ENCODE peak calls at places on chromosomes 4 and X, in eight cellular contexts. V, G, H, Q, F, R, M and T are unnamed samples.

GRCh38 chr4:3257691-3258482 is 8.9 kb downstream of the MSANTD1 start:
- DNase-seq in Q (no peak), V (peak), M (no peak), H (peak), G (peak), R (no peak), F (no peak), T (peak)

GRCh38 chr4:40909363-40909876 is 159.7 kb downstream of the NSUN7 start:
- DNase-seq in G (peak), H (peak), R (no peak), V (no peak), Q (peak), M (peak), F (no peak), T (no peak)

GRCh38 chr4:143352052-143352451 is 15.4 kb downstream of the GAB1 start:
- DNase-seq in Q (no peak), V (no peak), M (no peak), F (no peak), H (no peak), R (no peak), G (peak), T (no peak)

GRCh38 chr4:47646372-47646771 is 161.3 kb downstream of the ATP10D start:
- DNase-seq in H (peak), Q (peak), F (no peak), V (no peak), G (no peak), R (no peak), M (no peak), T (no peak)

GRCh38 chr4:117777721-117778120 is 256.6 kb upstream of the NDST3 start:
- DNase-seq in R (no peak), Q (no peak), G (peak), M (no peak), H (no peak), F (no peak), V (no peak), T (no peak)

GRCh38 chr4:15291133-15291532 is 136.7 kb upstream of the C1QTNF7 start:
- DNase-seq in F (no peak), R (no peak), M (no peak), H (peak), Q (no peak), G (no peak), V (no peak), T (no peak)

GRCh38 chr4:185358514-185359433 is 37.0 kb downstream of the LRP2BP start:
- DNase-seq in V (no peak), F (peak), H (peak), Q (peak), R (no peak), M (no peak), G (peak), T (no peak)

GRCh38 chr4:101393256-101393655 is 45.9 kb upstream of the PPP3CA start:
- DNase-seq in F (peak), G (peak), H (peak), M (peak), R (no peak), V (no peak), Q (no peak), T (no peak)

GRCh38 chr4:149801416-149801815 is 14.2 kb downstream of the IQCM start:
- DNase-seq in G (no peak), Q (no peak), F (no peak), M (no peak), H (peak), V (no peak), R (no peak), T (no peak)

GRCh38 chrX:17413228-17413627 is 38.2 kb downstream of the NHS start:
- DNase-seq in F (peak), G (peak), M (peak), H (peak), R (no peak), Q (no peak), V (no peak), T (no peak)

GRCh38 chr4:146165840-146166239 is 9.7 kb upstream of the LSM6 start:
- DNase-seq in G (peak), V (no peak), Q (peak), F (peak), H (peak), R (no peak), M (no peak), T (no peak)

GRCh38 chr4:121339307-121339706 is 41.5 kb downstream of the QRFPR start:
- DNase-seq in V (no peak), H (peak), Q (no peak), M (no peak), F (no peak), G (peak), R (no peak), T (no peak)

GRCh38 chrX:78619829-78620228 is 39.3 kb downstream of the RTL3 start:
- DNase-seq in G (peak), H (peak), R (no peak), V (no peak), F (no peak), Q (peak), M (no peak), T (no peak)
- TF ChIP-seq CTCF in G (no peak), H (no peak), R (no peak), V (no peak), F (no peak), Q (no peak), M (no peak), T (no peak)

GRCh38 chr4:2087170-2087569 is 28.0 kb downstream of the NAT8L start:
- DNase-seq in G (no peak), V (no peak), M (no peak), R (no peak), H (peak), F (no peak), Q (no peak), T (no peak)
- TF ChIP-seq CTCF in G (no peak), V (no peak), M (peak), R (no peak), H (no peak), F (peak), Q (peak), T (no peak)

DNA sequence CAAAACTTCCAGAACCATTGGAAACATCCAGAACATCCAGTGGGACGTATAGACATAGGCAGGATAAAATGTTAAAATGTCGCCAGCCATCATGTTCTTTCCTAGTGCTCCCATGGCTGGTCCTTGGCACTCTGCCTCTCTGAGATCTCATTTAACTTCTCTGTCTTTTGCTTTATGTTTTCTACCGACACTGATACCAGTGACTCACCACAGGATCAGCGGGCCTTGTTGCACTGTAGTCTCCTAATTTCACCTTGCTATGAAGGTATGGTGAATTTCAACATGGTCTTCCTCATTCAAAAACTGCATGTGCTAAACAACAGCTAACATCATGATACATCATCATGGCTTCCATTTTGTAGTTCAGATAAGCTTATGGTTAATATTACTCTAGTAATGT is 521.0 kb upstream of the IGFBP7 start:
- DNase-seq in H (no peak), F (no peak), Q (no peak), M (no peak), R (no peak), G (no peak), V (no peak), T (no peak)
- TF ChIP-seq CTCF in H (no peak), F (no peak), Q (no peak), M (no peak), R (no peak), G (no peak), V (no peak), T (no peak)

DNA sequence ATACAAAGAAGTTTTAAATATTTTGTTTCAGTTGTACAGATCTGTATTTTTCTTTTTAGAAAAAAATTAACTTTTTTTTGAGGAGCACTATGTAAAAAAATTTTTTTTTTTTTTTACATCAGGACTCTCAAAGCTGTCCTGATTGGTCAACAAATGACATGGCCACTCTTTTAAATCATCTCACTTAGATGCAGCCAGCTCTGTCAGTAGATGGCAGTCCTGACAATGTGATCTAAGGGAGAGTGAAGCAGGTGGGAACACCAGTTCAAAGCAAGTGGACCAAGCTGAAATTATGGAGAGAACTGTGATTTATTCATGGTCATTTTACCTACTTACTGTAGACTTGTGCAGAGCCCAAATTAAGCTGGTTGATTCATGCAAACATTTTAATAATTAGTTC is 174.6 kb upstream of the GPRIN3 start:
- DNase-seq in G (peak), R (peak), V (no peak), H (peak), M (peak), F (no peak), Q (peak), T (no peak)
- TF ChIP-seq CTCF in G (no peak), R (peak), V (no peak), H (peak), M (peak), F (no peak), Q (peak), T (peak)

DNA sequence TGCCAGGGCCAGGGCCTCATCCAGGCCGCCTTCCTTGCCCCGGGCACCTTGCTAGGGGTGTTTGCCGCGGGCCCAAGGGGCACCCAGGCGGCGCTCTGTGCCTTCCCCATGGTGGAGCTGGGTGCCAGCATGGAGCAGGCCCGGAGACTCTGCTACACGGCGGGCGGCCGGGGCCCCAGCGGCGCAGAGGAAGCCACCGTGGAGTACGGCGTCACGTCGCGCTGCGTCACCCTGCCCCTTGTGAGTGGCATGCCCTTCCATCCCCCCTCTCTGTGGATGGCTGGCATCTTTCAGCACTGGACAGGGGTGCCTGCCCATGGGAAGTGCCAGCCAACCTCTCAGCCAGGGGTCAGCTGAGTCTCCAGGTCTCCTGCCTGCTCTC is 3.6 kb downstream of the PLXNB3 start:
- DNase-seq in R (no peak), Q (no peak), F (no peak), H (no peak), V (no peak), M (no peak), G (no peak), T (no peak)
- TF ChIP-seq CTCF in R (no peak), Q (no peak), F (no peak), H (no peak), V (no peak), M (no peak), G (no peak), T (no peak)

GRCh38 chrX:48509619-48510018 is 827 bp downstream of the PORCN start:
- DNase-seq in M (no peak), V (no peak), H (no peak), R (no peak), F (no peak), Q (no peak), G (no peak), T (no peak)

GRCh38 chrX:48513670-48514069 is 4.9 kb downstream of the PORCN start:
- DNase-seq in F (no peak), M (no peak), R (no peak), G (no peak), Q (no peak), V (no peak), H (no peak), T (no peak)

GRCh38 chrX:48509245-48509590 is 426 bp downstream of the PORCN start:
- DNase-seq in G (no peak), V (no peak), R (no peak), F (no peak), M (no peak), H (no peak), Q (no peak), T (no peak)

GRCh38 chrX:48512371-48512935 is 3.7 kb downstream of the PORCN start:
- DNase-seq in M (no peak), R (no peak), V (no peak), H (no peak), Q (no peak), G (no peak), F (no peak), T (no peak)

DNA sequence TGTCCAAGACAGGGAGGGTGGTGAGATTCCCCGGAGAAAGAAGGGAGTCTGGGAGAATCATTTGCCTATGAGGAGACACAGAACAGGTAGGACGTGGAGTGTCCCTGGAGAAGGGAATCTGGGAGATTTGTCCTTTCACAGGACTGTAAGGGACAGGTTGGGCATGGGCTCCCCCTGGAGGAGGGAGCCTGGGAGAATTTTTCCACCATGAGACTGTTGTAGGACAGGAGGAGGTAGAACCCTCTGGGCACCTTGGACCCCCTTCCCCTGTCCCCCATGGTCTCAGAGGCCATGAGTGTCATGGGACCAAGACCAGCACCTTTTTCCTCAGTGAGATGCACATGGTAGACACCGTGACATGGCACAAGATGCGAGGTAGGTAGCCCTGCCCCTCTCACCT is 2.8 kb downstream of the PORCN start:
- DNase-seq in Q (no peak), V (no peak), G (no peak), H (peak), R (no peak), F (no peak), M (no peak), T (no peak)
- TF ChIP-seq CTCF in Q (peak), V (no peak), G (no peak), H (peak), R (peak), F (peak), M (no peak), T (no peak)

GRCh38 chr4:86033171-86033570 is 326.7 kb downstream of the MAPK10 start:
- DNase-seq in V (peak), M (no peak), Q (peak), F (no peak), R (no peak), H (peak), G (peak), T (peak)
- TF ChIP-seq CTCF in V (no peak), M (no peak), Q (peak), F (no peak), R (no peak), H (no peak), G (no peak), T (no peak)